ENCODE peak calls at places on chromosomes 5 and 9, in seven cellular contexts. K, L, B, R, D, U and C are unnamed samples.

GRCh38 chr9:123807241-123807640 is 122.7 kb downstream of the DENND1A start:
- DNase-seq in K (no peak), L (no peak), B (no peak), R (no peak), D (no peak), U (no peak), C (no peak)

GRCh38 chr5:4924581-4924980 is 215.5 kb upstream of the ADAMTS16 start:
- DNase-seq in K (no peak), L (no peak), B (no peak), R (no peak), D (peak), U (no peak), C (no peak)

GRCh38 chr5:106167766-106168165 is 1503.0 kb downstream of the EFNA5 start:
- DNase-seq in K (no peak), L (no peak), B (no peak), R (no peak), D (no peak), U (no peak), C (no peak)

GRCh38 chr9:101093620-101094019 is 65.1 kb downstream of the PLPPR1 start:
- DNase-seq in K (no peak), L (no peak), B (no peak), R (no peak), D (no peak), U (no peak), C (no peak)

GRCh38 chr5:170121321-170121720 is 15.6 kb downstream of the FOXI1 start:
- DNase-seq in K (no peak), L (no peak), B (no peak), R (peak), D (no peak), U (no peak), C (no peak)

GRCh38 chr9:113520109-113520642 is 56.6 kb downstream of the RGS3 start:
- DNase-seq in K (no peak), L (peak), B (no peak), R (no peak), D (peak), U (no peak), C (peak)

GRCh38 chr5:168844566-168845296 is 265.6 kb upstream of the PANK3 start:
- DNase-seq in K (no peak), L (no peak), B (no peak), R (no peak), D (no peak), U (no peak), C (no peak)

GRCh38 chr9:134366223-134367031 is 40.2 kb downstream of the RXRA start:
- DNase-seq in K (peak), L (peak), B (no peak), R (no peak), D (peak), U (no peak), C (no peak)

GRCh38 chr9:27194401-27195091 is 85.5 kb downstream of the TEK start:
- DNase-seq in K (no peak), L (no peak), B (no peak), R (no peak), D (peak), U (no peak), C (peak)

GRCh38 chr9:69976165-69976564 is 67.5 kb upstream of the MAMDC2 start:
- DNase-seq in K (no peak), L (no peak), B (no peak), R (no peak), D (peak), U (no peak), C (no peak)

GRCh38 chr9:113632776-113633590 is 169.5 kb downstream of the RGS3 start:
- DNase-seq in K (no peak), L (no peak), B (no peak), R (peak), D (peak), U (no peak), C (no peak)

GRCh38 chr5:36300181-36300926 is 1.3 kb downstream of the RANBP3L start:
- DNase-seq in K (no peak), L (no peak), B (no peak), R (no peak), D (no peak), U (no peak), C (no peak)

GRCh38 chr9:120980951-120981350 is 54.4 kb upstream of the TRAF1 start:
- DNase-seq in K (no peak), L (no peak), B (no peak), R (peak), D (no peak), U (no peak), C (no peak)

GRCh38 chr5:158819095-158819494 is 280.6 kb downstream of the EBF1 start:
- DNase-seq in K (no peak), L (no peak), B (no peak), R (no peak), D (no peak), U (no peak), C (no peak)

GRCh38 chr5:158711927-158712529 is 387.7 kb downstream of the EBF1 start:
- DNase-seq in K (no peak), L (no peak), B (no peak), R (no peak), D (no peak), U (no peak), C (no peak)

GRCh38 chr5:75351058-75351926 is 14.3 kb downstream of the HMGCR start:
- DNase-seq in K (no peak), L (no peak), B (no peak), R (no peak), D (no peak), U (no peak), C (no peak)

GRCh38 chr9:117744390-117744789 is 40.2 kb downstream of the TLR4 start:
- DNase-seq in K (no peak), L (no peak), B (no peak), R (no peak), D (no peak), U (no peak), C (peak)

GRCh38 chr5:53008751-53009150 is 19.6 kb downstream of the ITGA2 start:
- DNase-seq in K (no peak), L (no peak), B (no peak), R (no peak), D (peak), U (no peak), C (peak)

GRCh38 chr9:81097167-81097566 is 592.2 kb downstream of the TLE1 start:
- DNase-seq in K (no peak), L (no peak), B (no peak), R (no peak), D (no peak), U (no peak), C (no peak)

GRCh38 chr5:114665551-114665950 is 303.7 kb downstream of the KCNN2 start:
- DNase-seq in K (no peak), L (no peak), B (no peak), R (peak), D (no peak), U (no peak), C (no peak)

GRCh38 chr9:114093031-114093471 is 6.0 kb downstream of the KIF12 start:
- DNase-seq in K (no peak), L (no peak), B (no peak), R (peak), D (no peak), U (no peak), C (peak)

GRCh38 chr9:4584636-4585035 is 77.5 kb upstream of the PLPP6 start:
- DNase-seq in K (no peak), L (no peak), B (no peak), R (no peak), D (no peak), U (no peak), C (no peak)

GRCh38 chr5:109877670-109878045 is 187.9 kb downstream of the MAN2A1 start:
- DNase-seq in K (no peak), L (no peak), B (no peak), R (no peak), D (no peak), U (no peak), C (no peak)

GRCh38 chr5:160369990-160370712 is at the start of gene C1QTNF2:
- DNase-seq in K (peak), L (peak), B (peak), R (peak), D (peak), U (peak), C (peak)

DNA sequence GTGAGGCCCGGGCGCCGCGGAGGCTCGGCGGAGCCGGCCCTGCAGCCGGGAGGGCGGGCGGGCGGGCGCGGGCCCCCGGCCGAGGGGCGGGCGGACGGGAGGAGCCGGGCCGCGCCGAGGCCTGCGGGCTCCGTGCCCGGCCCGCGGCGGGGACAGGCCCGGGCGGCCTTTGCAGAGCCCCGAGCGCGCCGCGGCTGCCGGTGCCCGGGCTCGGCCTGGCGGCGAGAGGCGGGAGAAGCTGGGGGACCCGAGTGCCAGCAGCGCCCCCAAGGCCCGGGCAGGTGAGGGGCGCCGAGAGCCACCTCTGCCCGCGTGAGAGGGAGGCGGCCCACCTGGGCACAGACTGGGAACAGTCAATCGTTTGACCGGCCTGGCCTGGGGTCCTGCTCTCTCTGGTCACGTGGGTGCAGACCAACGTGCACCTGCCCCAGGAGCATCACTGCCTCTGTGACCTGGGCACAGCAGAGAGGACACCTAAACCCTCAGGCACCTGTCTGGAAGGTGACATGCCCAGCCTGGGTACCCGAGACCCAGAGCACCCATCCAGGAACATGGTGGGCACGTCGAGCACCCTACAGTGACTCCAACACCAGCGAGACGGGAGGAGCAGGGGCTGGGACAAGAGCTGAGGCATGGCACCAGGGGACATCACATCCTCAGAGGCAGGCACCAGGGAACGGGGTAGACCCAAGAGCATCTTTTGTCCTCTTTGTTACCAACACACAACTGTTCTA is 554 bp downstream of the MVB12B start:
- DNase-seq in K (no peak), L (peak), B (no peak), R (peak), D (no peak), U (peak), C (no peak)
- TF ChIP-seq CTCF in K (no peak), L (no peak), B (no peak), R (peak), D (no peak), U (no peak), C (no peak)

DNA sequence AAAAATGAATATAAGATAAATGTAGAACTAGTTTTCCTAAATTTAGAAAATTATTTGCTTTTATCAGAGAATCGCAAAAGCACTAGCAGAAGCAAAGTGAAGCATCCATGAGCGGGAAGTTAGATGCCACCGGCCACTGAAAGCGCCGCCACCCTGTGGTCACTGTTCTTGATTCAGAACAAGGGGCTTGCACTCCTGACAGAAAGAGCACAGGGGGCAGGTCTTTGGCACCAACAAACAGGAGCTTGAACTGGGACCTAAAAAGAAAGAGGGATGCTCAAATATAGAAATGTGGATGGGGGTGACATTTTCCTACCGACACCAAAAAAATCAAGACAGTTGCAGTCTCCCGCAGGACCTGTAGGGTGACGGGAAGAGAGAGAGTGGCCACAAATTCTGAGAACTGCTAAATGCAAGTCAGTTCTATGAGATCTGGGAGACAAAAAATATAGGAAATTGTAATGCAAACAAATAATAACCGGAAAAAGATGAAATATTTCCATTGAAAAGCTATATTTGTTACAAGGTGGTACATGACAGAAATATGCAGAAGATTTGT is 144.3 kb downstream of the CDH12 start:
- DNase-seq in K (no peak), L (no peak), B (peak), R (peak), D (no peak), U (peak), C (no peak)
- TF ChIP-seq CTCF in K (no peak), L (no peak), B (peak), R (peak), D (no peak), U (no peak), C (no peak)

DNA sequence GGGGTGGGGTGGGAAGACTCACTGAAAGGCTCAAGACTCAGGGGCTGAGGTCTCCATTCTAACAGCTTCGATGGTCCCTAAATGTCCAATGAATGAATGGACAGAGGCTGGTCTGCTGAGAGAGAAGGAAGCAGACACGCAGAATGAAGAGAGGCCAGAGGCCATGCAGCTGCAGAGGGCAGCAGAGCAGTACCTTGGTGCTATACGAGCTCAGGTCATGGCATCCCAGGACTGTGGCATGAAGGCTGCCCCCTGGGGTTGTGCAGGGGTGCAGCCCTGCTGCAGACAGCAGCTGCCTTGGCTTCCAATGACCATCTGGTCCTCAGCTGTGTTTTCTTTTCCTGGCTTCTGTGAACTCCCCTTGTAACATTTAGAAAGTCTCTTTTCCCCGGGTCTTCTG is 15.2 kb upstream of the CORO2A start:
- DNase-seq in K (no peak), L (no peak), B (no peak), R (no peak), D (no peak), U (no peak), C (no peak)
- TF ChIP-seq CTCF in K (no peak), L (no peak), B (no peak), R (peak), D (no peak), U (no peak), C (no peak)

DNA sequence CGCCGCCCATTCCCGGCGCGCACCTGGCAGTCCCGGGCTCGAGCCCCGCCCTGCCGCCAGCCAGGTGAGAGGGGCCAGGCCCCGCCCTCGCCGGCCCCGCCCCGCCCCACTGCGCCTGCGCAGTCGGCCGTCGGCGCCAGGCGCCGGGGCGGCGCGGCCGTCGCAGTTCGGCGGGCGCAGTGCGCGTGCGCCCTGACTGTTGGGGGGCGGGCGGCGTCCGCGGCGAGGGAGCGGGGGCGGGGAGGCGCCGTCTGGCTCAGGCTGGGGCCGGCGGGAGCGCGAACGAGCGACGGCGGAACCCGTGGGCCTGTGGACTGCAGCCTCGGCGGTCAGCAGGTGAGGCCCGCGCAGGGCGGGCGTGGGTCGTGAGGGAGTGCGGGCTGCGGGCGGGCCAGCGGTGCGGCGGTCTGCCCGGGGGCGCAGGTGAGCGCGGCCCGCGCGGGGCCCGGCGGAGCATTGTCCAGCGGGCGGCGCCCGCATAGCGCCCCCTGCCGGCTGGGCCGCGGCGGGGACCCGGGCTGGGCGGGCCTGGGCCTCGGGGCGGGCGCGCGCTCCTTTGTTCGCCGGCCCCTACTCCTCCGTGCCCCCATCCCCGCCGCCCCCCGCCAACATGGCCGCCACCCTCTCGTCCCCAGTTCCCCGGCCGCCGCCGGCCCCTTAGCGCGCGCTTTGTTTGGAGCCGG is at the start of gene SPIN1:
- DNase-seq in K (no peak), L (peak), B (peak), R (peak), D (peak), U (peak), C (peak)
- TF ChIP-seq CTCF in K (no peak), L (no peak), B (peak), R (peak), D (peak), U (peak), C (peak)

GRCh38 chr5:78889759-78890158 is 95.4 kb downstream of the ARSB start:
- DNase-seq in K (no peak), L (no peak), B (no peak), R (no peak), D (peak), U (no peak), C (no peak)

GRCh38 chr5:78890663-78891379 is 94.3 kb downstream of the ARSB start:
- DNase-seq in K (no peak), L (no peak), B (no peak), R (no peak), D (no peak), U (no peak), C (no peak)

GRCh38 chr5:78886650-78887230 is 98.4 kb downstream of the ARSB start:
- DNase-seq in K (no peak), L (no peak), B (no peak), R (no peak), D (no peak), U (no peak), C (no peak)

GRCh38 chr5:78887384-78888118 is 97.6 kb downstream of the ARSB start:
- DNase-seq in K (no peak), L (no peak), B (no peak), R (peak), D (no peak), U (no peak), C (peak)

DNA sequence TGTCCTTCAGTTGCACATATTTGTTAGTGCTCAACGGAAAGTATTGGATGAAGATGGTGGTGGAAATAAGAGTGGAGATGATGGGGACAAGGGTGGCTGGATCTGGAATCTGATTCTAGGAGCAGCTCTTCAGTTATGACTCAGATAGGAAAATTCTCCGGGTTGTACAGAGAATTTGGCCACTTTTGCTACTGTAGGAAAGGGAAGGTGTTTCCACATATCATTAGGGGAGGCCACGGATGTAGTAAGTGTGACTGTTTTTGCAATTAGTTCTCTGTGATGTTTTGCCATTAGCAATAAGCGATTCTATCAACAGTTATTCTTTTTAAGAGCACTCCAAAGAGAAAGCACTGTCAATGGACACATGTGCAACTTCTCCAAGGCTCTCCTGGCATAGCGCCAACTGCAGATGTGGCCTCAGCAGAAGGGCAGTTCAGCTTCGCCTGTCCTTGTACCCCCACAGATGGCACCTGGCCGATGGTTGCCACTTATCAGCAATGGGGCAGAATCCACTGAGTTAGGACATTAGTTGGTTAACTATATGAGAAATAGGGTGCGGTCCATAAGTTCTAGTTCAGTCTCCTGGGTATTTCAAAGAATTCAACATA is 96.4 kb downstream of the ARSB start:
- DNase-seq in K (no peak), L (peak), B (no peak), R (no peak), D (no peak), U (no peak), C (no peak)
- TF ChIP-seq CTCF in K (no peak), L (no peak), B (no peak), R (no peak), D (no peak), U (no peak), C (no peak)